ENCODE peak calls at places on chromosome 7, in seven cellular contexts. O, H, D, S, P, L and V are unnamed samples.

GRCh38 chr7:149496642-149497391 is 792 bp downstream of the ZNF746 start:
- DNase-seq in H (peak), L (peak), P (peak), S (peak), D (peak), O (peak), V (peak)

GRCh38 chr7:85103962-85104361 is 82.9 kb downstream of the SEMA3D start:
- DNase-seq in H (peak), O (no peak), D (no peak), P (no peak), L (no peak), S (no peak), V (no peak)

GRCh38 chr7:47885309-47886000 is 62.8 kb downstream of the PKD1L1 start:
- DNase-seq in S (no peak), P (no peak), D (no peak), L (no peak), O (no peak), H (peak), V (no peak)

GRCh38 chr7:55185941-55186609 is 167.3 kb downstream of the EGFR start:
- DNase-seq in H (peak), S (no peak), O (no peak), D (no peak), P (no peak), L (no peak), V (no peak)

GRCh38 chr7:63925626-63926460 is 72.8 kb upstream of the ZNF722 start:
- DNase-seq in D (peak), P (peak), S (no peak), O (peak), H (peak), L (no peak), V (peak)

GRCh38 chr7:99374121-99375064 is at the start of gene ARPC1B:
- DNase-seq in H (peak), L (peak), P (peak), O (peak), D (peak), S (peak), V (peak)

GRCh38 chr7:21365866-21366624 is 61.8 kb upstream of the SP4 start:
- DNase-seq in L (no peak), S (no peak), O (no peak), D (no peak), H (peak), P (no peak), V (no peak)

GRCh38 chr7:100691676-100692577 is 2.1 kb downstream of the GIGYF1 start:
- DNase-seq in O (peak), P (peak), L (peak), D (peak), H (peak), S (peak), V (peak)

GRCh38 chr7:815284-816216 is 16.7 kb upstream of the SUN1 start:
- DNase-seq in L (no peak), O (no peak), S (peak), D (peak), P (peak), H (peak), V (peak)

GRCh38 chr7:90833443-90833842 is 237.3 kb downstream of the CDK14 start:
- DNase-seq in S (no peak), O (no peak), L (no peak), D (no peak), H (peak), P (no peak), V (no peak)

GRCh38 chr7:34041716-34042115 is 136.4 kb downstream of the BMPER start:
- DNase-seq in D (no peak), H (peak), L (no peak), S (no peak), O (no peak), P (no peak), V (no peak)

GRCh38 chr7:76166404-76167255 is 35.1 kb upstream of the SRRM3 start:
- DNase-seq in S (peak), D (peak), L (no peak), H (peak), O (peak), P (peak), V (peak)

GRCh38 chr7:90621130-90621891 is 25.2 kb downstream of the CDK14 start:
- DNase-seq in P (no peak), H (no peak), S (no peak), L (no peak), O (no peak), D (no peak), V (no peak)

GRCh38 chr7:18580945-18581344 is 85.4 kb downstream of the HDAC9 start:
- DNase-seq in P (peak), H (no peak), S (no peak), L (no peak), D (no peak), O (no peak), V (no peak)

GRCh38 chr7:69739906-69740545 is 141.8 kb downstream of the AUTS2 start:
- DNase-seq in H (peak), L (no peak), P (no peak), S (peak), O (no peak), D (peak), V (peak)

GRCh38 chr7:20438665-20439376 is 108.1 kb downstream of the ITGB8 start:
- DNase-seq in S (no peak), O (no peak), L (no peak), P (no peak), H (no peak), D (no peak), V (no peak)

GRCh38 chr7:38840736-38841460 is 68.1 kb downstream of the VPS41 start:
- DNase-seq in H (peak), D (no peak), P (no peak), S (no peak), L (no peak), O (no peak), V (no peak)

GRCh38 chr7:132279718-132280117 is 296.6 kb downstream of the PLXNA4 start:
- DNase-seq in L (no peak), S (no peak), H (no peak), D (no peak), P (no peak), O (no peak), V (no peak)

GRCh38 chr7:127983804-127984332 is 47.4 kb downstream of the LRRC4 start:
- DNase-seq in D (no peak), P (no peak), O (no peak), H (peak), S (no peak), L (peak), V (no peak)

GRCh38 chr7:151428393-151429231 is 11.3 kb downstream of the CRYGN start:
- DNase-seq in D (no peak), P (no peak), O (no peak), H (peak), L (no peak), S (no peak), V (no peak)

GRCh38 chr7:31971049-31971665 is 99.0 kb downstream of the PDE1C start:
- DNase-seq in P (no peak), S (no peak), D (no peak), O (no peak), H (no peak), L (no peak), V (no peak)

GRCh38 chr7:88219781-88220747 is at the start of gene SRI:
- DNase-seq in P (peak), D (peak), O (peak), H (peak), L (peak), S (peak), V (peak)

GRCh38 chr7:65269150-65269856 is 104.4 kb upstream of the ZNF92 start:
- DNase-seq in H (peak), O (no peak), D (peak), P (peak), S (peak), L (peak), V (peak)

GRCh38 chr7:95608344-95609173 is 12.2 kb upstream of the PDK4 start:
- DNase-seq in L (peak), D (peak), S (peak), O (no peak), H (peak), P (peak), V (peak)

GRCh38 chr7:33072471-33072870 is 9.9 kb upstream of the NT5C3A start:
- DNase-seq in O (no peak), H (peak), P (no peak), S (no peak), L (no peak), D (no peak), V (no peak)

GRCh38 chr7:71131256-71131752 is 640 bp upstream of the GALNT17 start:
- DNase-seq in P (no peak), L (no peak), H (peak), O (no peak), S (no peak), D (peak), V (peak)